ENCODE peak calls at places on chromosomes 4 and X, in five cellular contexts. One of them, this sample, is unnamed.

GRCh38 chr4:185847352-185848078 is 35.5 kb upstream of the SORBS2 start:
- DNase-seq in GM04503: peak
- DNase-seq in CD4-positive, CD25-positive, alpha-beta regulatory T cell: no peak
- DNase-seq in M059J: no peak
- DNase-seq in thyroid gland: no peak
- DNase-seq in this sample: no peak

GRCh38 chrX:727738-728621 is 97.4 kb downstream of the SHOX start:
- DNase-seq in thyroid gland: no peak
- DNase-seq in M059J: peak
- DNase-seq in CD4-positive, CD25-positive, alpha-beta regulatory T cell: no peak
- DNase-seq in GM04503: no peak
- DNase-seq in this sample: peak

GRCh38 chr4:2793920-2794706 is 1.2 kb downstream of the SH3BP2 start:
- DNase-seq in M059J: peak
- DNase-seq in thyroid gland: peak
- DNase-seq in GM04503: no peak
- DNase-seq in CD4-positive, CD25-positive, alpha-beta regulatory T cell: no peak
- DNase-seq in this sample: no peak

GRCh38 chr4:36174570-36174969 is 69.7 kb downstream of the ARAP2 start:
- DNase-seq in CD4-positive, CD25-positive, alpha-beta regulatory T cell: no peak
- DNase-seq in GM04503: no peak
- DNase-seq in thyroid gland: no peak
- DNase-seq in M059J: no peak
- DNase-seq in this sample: no peak

GRCh38 chr4:663438-664428 is 10.3 kb downstream of the ATP5ME start:
- DNase-seq in thyroid gland: peak
- DNase-seq in M059J: no peak
- DNase-seq in CD4-positive, CD25-positive, alpha-beta regulatory T cell: peak
- DNase-seq in GM04503: no peak
- DNase-seq in this sample: peak

GRCh38 chr4:185665655-185666054 is 130.3 kb upstream of the PDLIM3 start:
- DNase-seq in CD4-positive, CD25-positive, alpha-beta regulatory T cell: no peak
- DNase-seq in GM04503: no peak
- DNase-seq in M059J: no peak
- DNase-seq in thyroid gland: no peak
- DNase-seq in this sample: no peak

GRCh38 chr4:60463846-60464502 is 736.2 kb upstream of the ADGRL3 start:
- DNase-seq in GM04503: no peak
- DNase-seq in CD4-positive, CD25-positive, alpha-beta regulatory T cell: no peak
- DNase-seq in M059J: no peak
- DNase-seq in thyroid gland: no peak
- DNase-seq in this sample: no peak

GRCh38 chr4:96676754-96677435 is 837.0 kb downstream of the PDHA2 start:
- DNase-seq in CD4-positive, CD25-positive, alpha-beta regulatory T cell: no peak
- DNase-seq in GM04503: no peak
- DNase-seq in M059J: no peak
- DNase-seq in thyroid gland: no peak
- DNase-seq in this sample: no peak

GRCh38 chrX:33156152-33156726 is 55.1 kb downstream of the DMD start:
- DNase-seq in M059J: no peak
- DNase-seq in GM04503: no peak
- DNase-seq in thyroid gland: no peak
- DNase-seq in CD4-positive, CD25-positive, alpha-beta regulatory T cell: no peak
- DNase-seq in this sample: no peak

GRCh38 chr4:54371211-54371610 is 142.1 kb downstream of the PDGFRA start:
- DNase-seq in CD4-positive, CD25-positive, alpha-beta regulatory T cell: no peak
- DNase-seq in M059J: peak
- DNase-seq in thyroid gland: no peak
- DNase-seq in GM04503: no peak
- DNase-seq in this sample: no peak

GRCh38 chr4:75653845-75654503 is 19.2 kb downstream of the G3BP2 start:
- DNase-seq in GM04503: no peak
- DNase-seq in M059J: peak
- DNase-seq in CD4-positive, CD25-positive, alpha-beta regulatory T cell: no peak
- DNase-seq in thyroid gland: no peak
- DNase-seq in this sample: no peak

GRCh38 chr4:122854860-122855259 is 28.2 kb downstream of the FGF2 start:
- DNase-seq in CD4-positive, CD25-positive, alpha-beta regulatory T cell: no peak
- DNase-seq in M059J: no peak
- DNase-seq in thyroid gland: no peak
- DNase-seq in GM04503: no peak
- DNase-seq in this sample: no peak

GRCh38 chrX:132909643-132910042 is 48.8 kb downstream of the HS6ST2 start:
- DNase-seq in M059J: peak
- DNase-seq in GM04503: no peak
- DNase-seq in thyroid gland: no peak
- DNase-seq in CD4-positive, CD25-positive, alpha-beta regulatory T cell: no peak
- DNase-seq in this sample: no peak

GRCh38 chr4:152485726-152486276 is 50.1 kb downstream of the FBXW7 start:
- DNase-seq in CD4-positive, CD25-positive, alpha-beta regulatory T cell: peak
- DNase-seq in GM04503: peak
- DNase-seq in thyroid gland: no peak
- DNase-seq in M059J: peak
- DNase-seq in this sample: peak

GRCh38 chr4:184851200-184851541 is 25.4 kb upstream of the ACSL1 start:
- DNase-seq in thyroid gland: no peak
- DNase-seq in GM04503: no peak
- DNase-seq in CD4-positive, CD25-positive, alpha-beta regulatory T cell: no peak
- DNase-seq in M059J: no peak
- DNase-seq in this sample: no peak

GRCh38 chr4:74661427-74662171 is 132.7 kb downstream of the BTC start:
- DNase-seq in M059J: peak
- DNase-seq in thyroid gland: no peak
- DNase-seq in GM04503: no peak
- DNase-seq in CD4-positive, CD25-positive, alpha-beta regulatory T cell: no peak
- DNase-seq in this sample: no peak

GRCh38 chrX:119654112-119654531 is 38.8 kb downstream of the SEPTIN6 start:
- DNase-seq in M059J: no peak
- DNase-seq in GM04503: no peak
- DNase-seq in CD4-positive, CD25-positive, alpha-beta regulatory T cell: peak
- DNase-seq in thyroid gland: peak
- DNase-seq in this sample: no peak

GRCh38 chr4:26331380-26331945 is 10.6 kb downstream of the RBPJ start:
- DNase-seq in M059J: no peak
- DNase-seq in thyroid gland: peak
- DNase-seq in CD4-positive, CD25-positive, alpha-beta regulatory T cell: no peak
- DNase-seq in GM04503: no peak
- DNase-seq in this sample: no peak

GRCh38 chr4:20362148-20362547 is 110.4 kb downstream of the SLIT2 start:
- DNase-seq in thyroid gland: no peak
- DNase-seq in CD4-positive, CD25-positive, alpha-beta regulatory T cell: no peak
- DNase-seq in M059J: no peak
- DNase-seq in GM04503: no peak
- DNase-seq in this sample: no peak

GRCh38 chr4:161148051-161148450 is 1015.7 kb downstream of the FSTL5 start:
- DNase-seq in GM04503: no peak
- DNase-seq in M059J: no peak
- DNase-seq in CD4-positive, CD25-positive, alpha-beta regulatory T cell: no peak
- DNase-seq in thyroid gland: no peak
- DNase-seq in this sample: no peak